ENCODE peak calls at places on chromosomes 5 and 9, in ten cellular contexts. N is heart right ventricle; K is sigmoid colon; P is adrenal gland; Q is right cardiac atrium; J is CD8-positive, alpha-beta T cell; A is effector memory CD4-positive, alpha-beta T cell; D is PC-9; L is stomach; Y is fibroblast of lung. Z is an unnamed sample.

GRCh38 chr9:19782005-19782404 is 6.8 kb downstream of the SLC24A2 start:
- DNase-seq in D (no peak), K (no peak), J (no peak), L (no peak), Y (no peak), N (no peak), Q (no peak), A (no peak), P (no peak), Z (no peak)

GRCh38 chr9:123356851-123357747 is 1.1 kb downstream of the CRB2 start:
- DNase-seq in L (no peak), J (no peak), Q (no peak), D (no peak), Y (no peak), K (no peak), P (no peak), A (no peak), N (no peak), Z (no peak)

GRCh38 chr5:119360905-119361605 is 5.2 kb downstream of the TNFAIP8 start:
- DNase-seq in A (no peak), Y (peak), K (no peak), D (peak), J (no peak), N (no peak), Q (no peak), P (no peak), L (no peak), Z (no peak)

GRCh38 chr5:115749016-115749415 is 67.4 kb downstream of the CDO1 start:
- DNase-seq in Y (no peak), P (no peak), K (no peak), N (no peak), J (no peak), D (no peak), A (no peak), Q (no peak), L (no peak), Z (no peak)

GRCh38 chr9:14251146-14252071 is 62.5 kb downstream of the NFIB start:
- DNase-seq in A (no peak), D (peak), J (no peak), L (peak), K (peak), N (peak), P (peak), Q (peak), Y (peak), Z (peak)

GRCh38 chr5:66171349-66172344 is 27.5 kb downstream of the SREK1 start:
- DNase-seq in K (no peak), J (no peak), N (no peak), A (peak), L (no peak), Y (peak), Q (peak), D (no peak), P (peak), Z (no peak)

GRCh38 chr5:103569313-103570060 is 6.9 kb upstream of the NUDT12 start:
- DNase-seq in P (no peak), Y (peak), J (no peak), K (no peak), A (no peak), L (peak), Q (no peak), N (no peak), D (no peak), Z (no peak)

GRCh38 chr5:8729437-8729836 is 816.4 kb downstream of the SEMA5A start:
- DNase-seq in J (no peak), K (no peak), N (no peak), Y (peak), D (no peak), Q (no peak), A (no peak), P (no peak), L (no peak), Z (no peak)

GRCh38 chr9:79812099-79812498 is 240.3 kb downstream of the TLE4 start:
- DNase-seq in Y (peak), J (no peak), K (no peak), Q (no peak), D (no peak), P (no peak), L (no peak), N (no peak), A (no peak), Z (no peak)

GRCh38 chr5:123035950-123036390 is 555 bp downstream of the PPIC start:
- DNase-seq in L (peak), Y (peak), K (peak), N (no peak), D (peak), A (no peak), J (no peak), Q (peak), P (peak), Z (peak)

GRCh38 chr9:134053941-134054761 is 13.7 kb downstream of the BRD3 start:
- DNase-seq in P (peak), Q (peak), Y (no peak), K (peak), N (no peak), D (no peak), A (no peak), L (no peak), J (no peak), Z (no peak)

GRCh38 chr9:129143031-129143441 is 31.8 kb downstream of the PTPA start:
- DNase-seq in K (peak), J (peak), Q (peak), D (peak), P (peak), N (peak), A (peak), Y (peak), L (peak), Z (peak)

GRCh38 chr5:93791520-93791972 is 50.1 kb upstream of the POU5F2 start:
- DNase-seq in L (no peak), N (no peak), A (no peak), D (no peak), P (no peak), Y (no peak), Q (no peak), K (no peak), J (no peak), Z (no peak)

GRCh38 chr9:79360387-79361347 is 211.1 kb upstream of the TLE4 start:
- DNase-seq in J (no peak), Y (peak), Q (no peak), K (no peak), A (no peak), D (no peak), P (no peak), L (no peak), N (no peak), Z (no peak)

GRCh38 chr9:136741885-136742568 is 713 bp downstream of the LCN10 start:
- DNase-seq in Q (peak), A (no peak), N (no peak), P (no peak), L (no peak), J (no peak), Y (no peak), D (no peak), K (no peak), Z (no peak)

GRCh38 chr9:130343445-130343918 is 77.9 kb downstream of the HMCN2 start:
- DNase-seq in D (no peak), A (no peak), K (peak), P (peak), Y (no peak), N (no peak), J (no peak), L (no peak), Q (no peak), Z (no peak)

GRCh38 chr9:87770616-87771015 is 44.7 kb downstream of the CTSL start:
- DNase-seq in Q (no peak), A (no peak), D (no peak), N (no peak), Y (no peak), L (no peak), P (no peak), J (no peak), K (no peak), Z (no peak)

GRCh38 chr9:87765521-87765920 is 39.6 kb downstream of the CTSL start:
- DNase-seq in J (no peak), A (no peak), L (no peak), P (no peak), D (no peak), K (no peak), Q (no peak), N (no peak), Y (no peak), Z (no peak)

GRCh38 chr9:87771251-87772006 is 45.5 kb downstream of the CTSL start:
- DNase-seq in P (no peak), D (no peak), N (peak), J (no peak), Y (no peak), L (no peak), Q (peak), K (no peak), A (no peak), Z (no peak)

GRCh38 chr9:87763286-87763685 is 37.4 kb downstream of the CTSL start:
- DNase-seq in P (no peak), N (no peak), Y (no peak), L (no peak), Q (no peak), A (no peak), J (no peak), K (no peak), D (no peak), Z (no peak)

DNA sequence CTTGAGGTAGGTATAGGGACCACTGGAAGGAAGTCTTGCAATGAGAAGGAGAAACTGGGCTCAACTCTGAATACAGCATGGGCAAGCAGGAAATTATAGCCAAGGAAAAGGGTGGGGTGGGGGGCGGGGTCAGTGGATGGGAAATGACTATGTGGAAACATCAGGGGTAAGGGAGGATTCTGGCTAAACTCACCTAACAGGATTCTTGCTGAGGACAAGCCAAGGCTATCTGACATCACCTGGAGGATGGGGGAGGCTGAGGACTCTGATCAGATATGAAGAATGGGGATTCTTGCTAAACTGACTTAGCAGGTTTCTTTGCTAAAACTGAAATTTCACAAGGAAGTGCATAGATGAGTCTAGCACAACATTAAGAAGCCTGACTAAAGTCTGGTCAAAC is 40.8 kb downstream of the CTSL start:
- DNase-seq in J (no peak), A (no peak), Q (no peak), D (peak), P (no peak), N (no peak), Y (no peak), L (no peak), K (no peak), Z (no peak)
- H3K4me3 ChIP-seq in J (no peak), A (no peak), Q (no peak), D (peak), P (no peak), N (no peak), Y (no peak), L (no peak), K (no peak), Z (no peak)

GRCh38 chr9:127506814-127507750 is 55.8 kb downstream of the LRSAM1 start:
- DNase-seq in D (no peak), A (no peak), L (no peak), Q (peak), P (peak), K (no peak), Y (peak), J (no peak), N (no peak), Z (no peak)

GRCh38 chr9:127509955-127510299 is 58.6 kb downstream of the LRSAM1 start:
- DNase-seq in D (no peak), P (peak), N (no peak), Y (no peak), K (no peak), L (no peak), Q (no peak), A (no peak), J (no peak), Z (no peak)

GRCh38 chr9:127508901-127509260 is 57.6 kb downstream of the LRSAM1 start:
- DNase-seq in Y (no peak), A (no peak), P (no peak), J (no peak), K (no peak), Q (no peak), N (no peak), L (no peak), D (no peak), Z (no peak)

GRCh38 chr9:127507751-127508648 is 56.7 kb downstream of the LRSAM1 start:
- DNase-seq in L (no peak), P (no peak), Y (no peak), N (no peak), A (no peak), K (no peak), J (no peak), Q (no peak), D (no peak), Z (no peak)

DNA sequence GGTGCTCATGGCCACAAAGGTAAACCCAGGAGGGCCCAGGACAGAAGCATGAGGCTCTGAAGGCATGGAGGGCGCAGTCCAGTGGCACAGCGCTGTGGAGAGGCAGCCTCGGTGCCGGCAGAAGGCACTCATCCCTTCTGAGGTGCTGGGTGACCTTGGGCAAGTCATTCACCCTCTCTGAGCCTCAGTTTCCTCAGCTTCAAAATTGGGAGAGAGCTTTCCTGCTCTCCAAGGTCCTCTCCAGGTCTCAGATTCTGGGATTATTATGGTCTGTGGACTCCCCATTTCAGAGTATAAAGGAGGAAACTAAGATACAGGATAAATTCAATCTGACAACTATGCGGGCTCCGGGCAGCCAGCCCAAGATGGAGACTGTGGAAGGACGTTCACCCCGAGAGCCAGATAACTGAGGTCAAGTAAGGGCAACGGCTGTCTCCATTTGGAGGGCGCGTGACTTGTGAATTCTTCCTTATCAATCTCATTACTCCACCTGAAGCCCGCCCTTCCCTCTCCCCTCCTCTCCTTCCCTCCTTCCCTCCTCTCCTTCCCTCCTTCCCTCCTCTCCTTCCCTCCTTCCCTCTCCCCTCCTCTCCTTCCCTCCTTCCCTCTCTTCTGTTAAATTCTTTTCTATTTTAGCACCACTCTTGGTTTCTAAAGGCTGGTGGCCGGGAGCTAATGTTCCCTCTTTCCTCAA is 58.1 kb downstream of the LRSAM1 start:
- DNase-seq in L (no peak), P (peak), A (no peak), D (no peak), Q (peak), Y (no peak), K (no peak), J (no peak), N (no peak), Z (no peak)
- H3K27ac ChIP-seq in L (peak), P (peak), A (no peak), D (no peak), Q (peak), Y (peak), K (peak), J (no peak), N (peak), Z (peak)

GRCh38 chr9:73133042-73133651 is 18.5 kb upstream of the ANXA1 start:
- DNase-seq in L (no peak), J (no peak), Q (no peak), D (no peak), K (no peak), A (no peak), N (no peak), Y (no peak), P (no peak), Z (no peak)
- H3K4me3 ChIP-seq in L (peak), J (peak), Q (peak), D (peak), K (peak), A (peak), N (peak), Y (peak), P (no peak), Z (no peak)

GRCh38 chr9:124853605-124854143 is 414 bp downstream of the WDR38 start:
- DNase-seq in Q (no peak), P (no peak), D (no peak), J (no peak), N (no peak), A (no peak), K (no peak), Y (no peak), L (no peak), Z (no peak)
- H3K27ac ChIP-seq in Q (no peak), P (no peak), D (no peak), J (no peak), N (peak), A (peak), K (peak), Y (no peak), L (no peak), Z (peak)

GRCh38 chr5:51381801-51382507 is 1.3 kb upstream of the ISL1 start:
- DNase-seq in D (no peak), K (no peak), Q (no peak), Y (no peak), J (no peak), L (no peak), P (no peak), N (no peak), A (no peak), Z (no peak)
- H3K4me3 ChIP-seq in D (no peak), K (peak), Q (peak), Y (peak), J (no peak), L (peak), P (no peak), N (no peak), A (no peak), Z (no peak)

GRCh38 chr5:54718647-54719046 is 201.1 kb downstream of the SNX18 start:
- DNase-seq in K (no peak), L (peak), N (peak), Y (peak), P (peak), Q (peak), A (no peak), D (no peak), J (no peak), Z (peak)
- H3K27ac ChIP-seq in K (no peak), L (no peak), N (peak), Y (peak), P (no peak), Q (no peak), A (no peak), D (no peak), J (no peak), Z (no peak)

GRCh38 chr5:143220748-143221211 is 182.7 kb downstream of the NR3C1 start:
- DNase-seq in L (no peak), D (no peak), J (no peak), P (no peak), Y (no peak), N (no peak), K (no peak), A (no peak), Q (no peak), Z (no peak)
- H3K4me3 ChIP-seq in L (no peak), D (no peak), J (no peak), P (no peak), Y (peak), N (no peak), K (peak), A (no peak), Q (no peak), Z (no peak)

GRCh38 chr5:179530069-179530998 is 20.0 kb upstream of the RUFY1 start:
- DNase-seq in A (peak), P (peak), Q (peak), K (peak), Y (peak), L (peak), J (peak), D (no peak), N (peak), Z (peak)
- H3K27ac ChIP-seq in A (no peak), P (no peak), Q (no peak), K (peak), Y (no peak), L (peak), J (no peak), D (no peak), N (peak), Z (no peak)

GRCh38 chr9:117415584-117415937 is 704 bp upstream of the ASTN2 start:
- DNase-seq in Y (no peak), N (no peak), A (no peak), D (no peak), K (no peak), J (no peak), L (no peak), P (no peak), Q (no peak), Z (no peak)
- H3K4me3 ChIP-seq in Y (no peak), N (no peak), A (no peak), D (no peak), K (no peak), J (no peak), L (peak), P (no peak), Q (no peak), Z (no peak)

DNA sequence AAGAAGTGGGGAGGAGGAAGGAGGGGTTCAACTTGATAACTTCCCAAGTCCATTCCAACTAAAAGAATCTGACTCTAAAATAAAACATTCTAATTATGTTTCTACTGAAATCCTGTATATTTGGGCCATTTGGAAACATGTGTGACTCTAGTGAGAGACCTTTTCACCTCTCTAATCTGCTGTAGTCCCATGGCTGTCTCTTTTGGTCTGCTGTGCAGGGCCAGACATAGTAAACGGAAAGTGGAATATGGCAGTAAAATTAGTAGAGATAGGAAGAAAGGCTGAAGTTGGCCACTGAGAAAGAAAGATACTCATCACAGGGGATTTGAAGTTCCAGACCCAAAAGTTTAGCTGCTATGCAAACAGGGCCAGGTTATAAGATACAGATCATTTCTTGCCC is 15.9 kb downstream of the RFX3 start:
- DNase-seq in Q (no peak), K (no peak), L (no peak), A (no peak), P (no peak), N (no peak), Y (no peak), J (no peak), D (no peak), Z (no peak)
- H3K27ac ChIP-seq in Q (no peak), K (no peak), L (no peak), A (no peak), P (no peak), N (peak), Y (no peak), J (no peak), D (no peak), Z (no peak)

Z was measured in right atrium auricular region.